ENCODE peak calls at places on chromosomes 4 and X, in seven cellular contexts. H, I, D, M, E, Y and U are unnamed samples.

GRCh38 chr4:73259552-73260140 is 1.0 kb upstream of the ANKRD17 start:
- DNase-seq in H (no peak), I (peak), D (peak), M (no peak), E (no peak), Y (no peak), U (peak)

GRCh38 chr4:46432923-46433322 is 43.0 kb upstream of the GABRA2 start:
- DNase-seq in H (no peak), I (no peak), D (no peak), M (no peak), E (no peak), Y (no peak), U (no peak)

GRCh38 chrX:49155243-49155899 is 7.2 kb upstream of the MAGIX start:
- DNase-seq in H (no peak), I (peak), D (no peak), M (peak), E (no peak), Y (no peak), U (peak)

GRCh38 chr4:70709551-70710080 is 12.1 kb upstream of the RUFY3 start:
- DNase-seq in H (no peak), I (no peak), D (no peak), M (no peak), E (no peak), Y (no peak), U (no peak)

GRCh38 chr4:3529363-3529762 is 2.9 kb downstream of the LRPAP1 start:
- DNase-seq in H (no peak), I (peak), D (no peak), M (no peak), E (peak), Y (no peak), U (peak)

GRCh38 chrX:40267334-40268118 is 169.8 kb upstream of the BCOR start:
- DNase-seq in H (no peak), I (peak), D (no peak), M (no peak), E (no peak), Y (no peak), U (no peak)

GRCh38 chrX:149120459-149120858 is 384.6 kb downstream of the IDS start:
- DNase-seq in H (no peak), I (no peak), D (no peak), M (no peak), E (no peak), Y (no peak), U (peak)

GRCh38 chrX:24245201-24245600 is 68.7 kb downstream of the SUPT20HL2 start:
- DNase-seq in H (no peak), I (no peak), D (no peak), M (no peak), E (no peak), Y (no peak), U (no peak)

GRCh38 chr4:47383829-47384427 is 79.6 kb downstream of the COMMD8 start:
- DNase-seq in H (no peak), I (peak), D (peak), M (no peak), E (no peak), Y (peak), U (no peak)

GRCh38 chr4:150391052-150391451 is 190.9 kb upstream of the MAB21L2 start:
- DNase-seq in H (no peak), I (no peak), D (no peak), M (no peak), E (no peak), Y (no peak), U (no peak)